ENCODE peak calls at places on chromosomes 16 and 17, in ten cellular contexts. One of them, this sample, is unnamed.

GRCh38 chr16:26816885-26817571 is 249.7 kb upstream of the C16orf82 start:
- DNase-seq in A549: peak
- DNase-seq in left ventricle myocardium inferior: no peak
- DNase-seq in psoas muscle: no peak
- DNase-seq in dorsolateral prefrontal cortex: no peak
- DNase-seq in thoracic aorta: no peak
- DNase-seq in GM23338: no peak
- DNase-seq in caudate nucleus: no peak
- DNase-seq in adrenal gland: no peak
- DNase-seq in IMR-90: peak
- DNase-seq in this sample: no peak

GRCh38 chr17:76880268-76880667 is 12.1 kb downstream of the MGAT5B start:
- DNase-seq in A549: no peak
- DNase-seq in left ventricle myocardium inferior: no peak
- DNase-seq in psoas muscle: no peak
- DNase-seq in dorsolateral prefrontal cortex: no peak
- DNase-seq in thoracic aorta: no peak
- DNase-seq in GM23338: no peak
- DNase-seq in caudate nucleus: no peak
- DNase-seq in adrenal gland: no peak
- DNase-seq in IMR-90: no peak
- DNase-seq in this sample: no peak

GRCh38 chr17:31321481-31321880 is at the start of gene EVI2A:
- DNase-seq in A549: no peak
- DNase-seq in left ventricle myocardium inferior: no peak
- DNase-seq in psoas muscle: no peak
- DNase-seq in dorsolateral prefrontal cortex: peak
- DNase-seq in thoracic aorta: no peak
- DNase-seq in GM23338: peak
- DNase-seq in caudate nucleus: no peak
- DNase-seq in adrenal gland: no peak
- DNase-seq in IMR-90: peak
- DNase-seq in this sample: no peak

GRCh38 chr16:54595636-54596035 is 309.0 kb upstream of the IRX3 start:
- DNase-seq in A549: no peak
- DNase-seq in left ventricle myocardium inferior: no peak
- DNase-seq in psoas muscle: no peak
- DNase-seq in dorsolateral prefrontal cortex: no peak
- DNase-seq in thoracic aorta: no peak
- DNase-seq in GM23338: no peak
- DNase-seq in caudate nucleus: no peak
- DNase-seq in adrenal gland: no peak
- DNase-seq in IMR-90: no peak
- DNase-seq in this sample: no peak

GRCh38 chr17:41351177-41351576 is 549 bp upstream of the KRT33A start:
- DNase-seq in A549: no peak
- DNase-seq in left ventricle myocardium inferior: no peak
- DNase-seq in psoas muscle: no peak
- DNase-seq in dorsolateral prefrontal cortex: no peak
- DNase-seq in thoracic aorta: no peak
- DNase-seq in GM23338: no peak
- DNase-seq in caudate nucleus: no peak
- DNase-seq in adrenal gland: no peak
- DNase-seq in IMR-90: no peak
- DNase-seq in this sample: no peak

GRCh38 chr17:83176956-83177583 is 97.7 kb downstream of the METRNL start:
- DNase-seq in A549: no peak
- DNase-seq in left ventricle myocardium inferior: no peak
- DNase-seq in psoas muscle: no peak
- DNase-seq in dorsolateral prefrontal cortex: no peak
- DNase-seq in thoracic aorta: no peak
- DNase-seq in GM23338: no peak
- DNase-seq in caudate nucleus: no peak
- DNase-seq in adrenal gland: peak
- DNase-seq in IMR-90: no peak
- DNase-seq in this sample: no peak

GRCh38 chr16:60605176-60605575 is 1431.1 kb downstream of the CDH8 start:
- DNase-seq in A549: no peak
- DNase-seq in left ventricle myocardium inferior: no peak
- DNase-seq in psoas muscle: no peak
- DNase-seq in dorsolateral prefrontal cortex: no peak
- DNase-seq in thoracic aorta: no peak
- DNase-seq in GM23338: peak
- DNase-seq in caudate nucleus: no peak
- DNase-seq in adrenal gland: no peak
- DNase-seq in IMR-90: no peak
- DNase-seq in this sample: no peak

GRCh38 chr16:87324411-87325275 is 7.5 kb upstream of the C16orf95 start:
- DNase-seq in A549: peak
- DNase-seq in left ventricle myocardium inferior: no peak
- DNase-seq in psoas muscle: peak
- DNase-seq in dorsolateral prefrontal cortex: no peak
- DNase-seq in thoracic aorta: no peak
- DNase-seq in GM23338: peak
- DNase-seq in caudate nucleus: no peak
- DNase-seq in adrenal gland: no peak
- DNase-seq in IMR-90: peak
- DNase-seq in this sample: peak

GRCh38 chr17:68195667-68196393 is 52.0 kb upstream of the AMZ2 start:
- DNase-seq in A549: no peak
- DNase-seq in left ventricle myocardium inferior: peak
- DNase-seq in psoas muscle: no peak
- DNase-seq in dorsolateral prefrontal cortex: no peak
- DNase-seq in thoracic aorta: no peak
- DNase-seq in GM23338: peak
- DNase-seq in caudate nucleus: no peak
- DNase-seq in adrenal gland: no peak
- DNase-seq in IMR-90: no peak
- DNase-seq in this sample: peak

GRCh38 chr16:84055366-84055765 is 12.8 kb upstream of the SLC38A8 start:
- DNase-seq in A549: no peak
- DNase-seq in left ventricle myocardium inferior: peak
- DNase-seq in psoas muscle: peak
- DNase-seq in dorsolateral prefrontal cortex: peak
- DNase-seq in thoracic aorta: no peak
- DNase-seq in GM23338: no peak
- DNase-seq in caudate nucleus: no peak
- DNase-seq in adrenal gland: peak
- DNase-seq in IMR-90: no peak
- DNase-seq in this sample: no peak

GRCh38 chr16:79587897-79588296 is 12.6 kb downstream of the MAF start:
- DNase-seq in A549: no peak
- DNase-seq in left ventricle myocardium inferior: no peak
- DNase-seq in psoas muscle: no peak
- DNase-seq in dorsolateral prefrontal cortex: no peak
- DNase-seq in thoracic aorta: no peak
- DNase-seq in GM23338: no peak
- DNase-seq in caudate nucleus: no peak
- DNase-seq in adrenal gland: no peak
- DNase-seq in IMR-90: no peak
- DNase-seq in this sample: no peak

GRCh38 chr17:31053076-31053475 is 41.7 kb upstream of the NF1 start:
- DNase-seq in A549: no peak
- DNase-seq in left ventricle myocardium inferior: no peak
- DNase-seq in psoas muscle: no peak
- DNase-seq in dorsolateral prefrontal cortex: no peak
- DNase-seq in thoracic aorta: no peak
- DNase-seq in GM23338: no peak
- DNase-seq in caudate nucleus: no peak
- DNase-seq in adrenal gland: no peak
- DNase-seq in IMR-90: no peak
- DNase-seq in this sample: no peak

GRCh38 chr17:17784599-17785264 is 52.1 kb downstream of the SREBF1 start:
- DNase-seq in A549: peak
- DNase-seq in left ventricle myocardium inferior: no peak
- DNase-seq in psoas muscle: no peak
- DNase-seq in dorsolateral prefrontal cortex: no peak
- DNase-seq in thoracic aorta: no peak
- DNase-seq in GM23338: peak
- DNase-seq in caudate nucleus: no peak
- DNase-seq in adrenal gland: no peak
- DNase-seq in IMR-90: no peak
- DNase-seq in this sample: no peak

GRCh38 chr17:29753845-29754439 is 131.2 kb upstream of the CORO6 start:
- DNase-seq in A549: no peak
- DNase-seq in left ventricle myocardium inferior: no peak
- DNase-seq in psoas muscle: no peak
- DNase-seq in dorsolateral prefrontal cortex: no peak
- DNase-seq in thoracic aorta: no peak
- DNase-seq in GM23338: no peak
- DNase-seq in caudate nucleus: no peak
- DNase-seq in adrenal gland: no peak
- DNase-seq in IMR-90: no peak
- DNase-seq in this sample: no peak

GRCh38 chr17:7176870-7177209 is 2.3 kb downstream of the ASGR1 start:
- DNase-seq in A549: no peak
- DNase-seq in left ventricle myocardium inferior: no peak
- DNase-seq in psoas muscle: no peak
- DNase-seq in dorsolateral prefrontal cortex: no peak
- DNase-seq in thoracic aorta: no peak
- DNase-seq in GM23338: peak
- DNase-seq in caudate nucleus: no peak
- DNase-seq in adrenal gland: no peak
- DNase-seq in IMR-90: no peak
- DNase-seq in this sample: no peak

GRCh38 chr16:12120331-12120981 is 143.9 kb downstream of the SNX29 start:
- DNase-seq in A549: no peak
- DNase-seq in left ventricle myocardium inferior: peak
- DNase-seq in psoas muscle: no peak
- DNase-seq in dorsolateral prefrontal cortex: no peak
- DNase-seq in thoracic aorta: peak
- DNase-seq in GM23338: no peak
- DNase-seq in caudate nucleus: no peak
- DNase-seq in adrenal gland: peak
- DNase-seq in IMR-90: peak
- DNase-seq in this sample: peak

GRCh38 chr17:76531501-76532038 is 5.9 kb downstream of the CYGB start:
- DNase-seq in A549: no peak
- DNase-seq in left ventricle myocardium inferior: no peak
- DNase-seq in psoas muscle: no peak
- DNase-seq in dorsolateral prefrontal cortex: no peak
- DNase-seq in thoracic aorta: no peak
- DNase-seq in GM23338: no peak
- DNase-seq in caudate nucleus: no peak
- DNase-seq in adrenal gland: no peak
- DNase-seq in IMR-90: no peak
- DNase-seq in this sample: no peak

GRCh38 chr17:57995076-57995956 is 7.3 kb upstream of the VEZF1 start:
- DNase-seq in A549: peak
- DNase-seq in left ventricle myocardium inferior: peak
- DNase-seq in psoas muscle: peak
- DNase-seq in dorsolateral prefrontal cortex: peak
- DNase-seq in thoracic aorta: peak
- DNase-seq in GM23338: peak
- DNase-seq in caudate nucleus: peak
- DNase-seq in adrenal gland: peak
- DNase-seq in IMR-90: peak
- DNase-seq in this sample: peak
- H3K27ac ChIP-seq in A549: peak
- H3K27ac ChIP-seq in left ventricle myocardium inferior: peak
- H3K27ac ChIP-seq in psoas muscle: peak
- H3K27ac ChIP-seq in dorsolateral prefrontal cortex: peak
- H3K27ac ChIP-seq in thoracic aorta: no peak
- H3K27ac ChIP-seq in GM23338: peak
- H3K27ac ChIP-seq in caudate nucleus: peak
- H3K27ac ChIP-seq in adrenal gland: peak
- H3K27ac ChIP-seq in IMR-90: no peak
- H3K27ac ChIP-seq in this sample: no peak

GRCh38 chr16:85521737-85522042 is 91.4 kb upstream of the GSE1 start:
- DNase-seq in A549: no peak
- DNase-seq in left ventricle myocardium inferior: no peak
- DNase-seq in psoas muscle: no peak
- DNase-seq in dorsolateral prefrontal cortex: no peak
- DNase-seq in thoracic aorta: no peak
- DNase-seq in GM23338: no peak
- DNase-seq in caudate nucleus: no peak
- DNase-seq in adrenal gland: no peak
- DNase-seq in IMR-90: no peak
- DNase-seq in this sample: no peak
- H3K27ac ChIP-seq in A549: peak
- H3K27ac ChIP-seq in left ventricle myocardium inferior: no peak
- H3K27ac ChIP-seq in psoas muscle: no peak
- H3K27ac ChIP-seq in dorsolateral prefrontal cortex: no peak
- H3K27ac ChIP-seq in thoracic aorta: no peak
- H3K27ac ChIP-seq in GM23338: no peak
- H3K27ac ChIP-seq in caudate nucleus: no peak
- H3K27ac ChIP-seq in adrenal gland: no peak
- H3K27ac ChIP-seq in IMR-90: no peak
- H3K27ac ChIP-seq in this sample: no peak

GRCh38 chr17:4150106-4150505 is 7.1 kb downstream of the CYB5D2 start:
- DNase-seq in A549: no peak
- DNase-seq in left ventricle myocardium inferior: no peak
- DNase-seq in psoas muscle: no peak
- DNase-seq in dorsolateral prefrontal cortex: no peak
- DNase-seq in thoracic aorta: no peak
- DNase-seq in GM23338: peak
- DNase-seq in caudate nucleus: no peak
- DNase-seq in adrenal gland: no peak
- DNase-seq in IMR-90: no peak
- DNase-seq in this sample: no peak

GRCh38 chr17:4148611-4149308 is 5.8 kb downstream of the CYB5D2 start:
- DNase-seq in A549: no peak
- DNase-seq in left ventricle myocardium inferior: no peak
- DNase-seq in psoas muscle: no peak
- DNase-seq in dorsolateral prefrontal cortex: no peak
- DNase-seq in thoracic aorta: no peak
- DNase-seq in GM23338: no peak
- DNase-seq in caudate nucleus: no peak
- DNase-seq in adrenal gland: no peak
- DNase-seq in IMR-90: no peak
- DNase-seq in this sample: no peak

GRCh38 chr17:4143563-4144410 is 790 bp downstream of the CYB5D2 start:
- DNase-seq in A549: peak
- DNase-seq in left ventricle myocardium inferior: peak
- DNase-seq in psoas muscle: peak
- DNase-seq in dorsolateral prefrontal cortex: peak
- DNase-seq in thoracic aorta: peak
- DNase-seq in GM23338: peak
- DNase-seq in caudate nucleus: peak
- DNase-seq in adrenal gland: peak
- DNase-seq in IMR-90: peak
- DNase-seq in this sample: peak

GRCh38 chr17:4144411-4144747 is 1.4 kb downstream of the CYB5D2 start:
- DNase-seq in A549: no peak
- DNase-seq in left ventricle myocardium inferior: no peak
- DNase-seq in psoas muscle: no peak
- DNase-seq in dorsolateral prefrontal cortex: no peak
- DNase-seq in thoracic aorta: no peak
- DNase-seq in GM23338: no peak
- DNase-seq in caudate nucleus: no peak
- DNase-seq in adrenal gland: no peak
- DNase-seq in IMR-90: no peak
- DNase-seq in this sample: no peak

GRCh38 chr17:4147751-4148310 is 4.8 kb downstream of the CYB5D2 start:
- DNase-seq in A549: no peak
- DNase-seq in left ventricle myocardium inferior: no peak
- DNase-seq in psoas muscle: no peak
- DNase-seq in dorsolateral prefrontal cortex: no peak
- DNase-seq in thoracic aorta: no peak
- DNase-seq in GM23338: no peak
- DNase-seq in caudate nucleus: no peak
- DNase-seq in adrenal gland: no peak
- DNase-seq in IMR-90: peak
- DNase-seq in this sample: no peak
- H3K27ac ChIP-seq in A549: no peak
- H3K27ac ChIP-seq in left ventricle myocardium inferior: no peak
- H3K27ac ChIP-seq in psoas muscle: no peak
- H3K27ac ChIP-seq in dorsolateral prefrontal cortex: peak
- H3K27ac ChIP-seq in thoracic aorta: no peak
- H3K27ac ChIP-seq in GM23338: no peak
- H3K27ac ChIP-seq in caudate nucleus: peak
- H3K27ac ChIP-seq in adrenal gland: no peak
- H3K27ac ChIP-seq in IMR-90: no peak
- H3K27ac ChIP-seq in this sample: no peak

GRCh38 chr16:67006930-67007658 is 18.7 kb downstream of the CES4A start:
- DNase-seq in A549: no peak
- DNase-seq in left ventricle myocardium inferior: no peak
- DNase-seq in psoas muscle: no peak
- DNase-seq in dorsolateral prefrontal cortex: no peak
- DNase-seq in thoracic aorta: no peak
- DNase-seq in GM23338: no peak
- DNase-seq in caudate nucleus: no peak
- DNase-seq in adrenal gland: no peak
- DNase-seq in IMR-90: peak
- DNase-seq in this sample: no peak
- H3K27ac ChIP-seq in A549: peak
- H3K27ac ChIP-seq in left ventricle myocardium inferior: no peak
- H3K27ac ChIP-seq in psoas muscle: no peak
- H3K27ac ChIP-seq in dorsolateral prefrontal cortex: no peak
- H3K27ac ChIP-seq in thoracic aorta: no peak
- H3K27ac ChIP-seq in GM23338: no peak
- H3K27ac ChIP-seq in caudate nucleus: no peak
- H3K27ac ChIP-seq in adrenal gland: no peak
- H3K27ac ChIP-seq in IMR-90: no peak
- H3K27ac ChIP-seq in this sample: no peak

This sample was measured in ovary.